ENCODE peak calls at places on chromosomes 12 and 14, in four cellular contexts. G is GM12878, B is K562, N is HepG2. C is an unnamed sample.
A peak's percentile ranks its signal among the peaks of the same experiment; 100 is the strongest.

GRCh38 chr12:96578526-96579125 is 89.2 kb downstream of the CFAP54 start:
- DNase-seq in G (peak; percentile 57), B (peak; percentile 13), N (peak; percentile 48), C (peak; percentile 66)

GRCh38 chr12:39675263-39675662 is 55.7 kb upstream of the ABCD2 start:
- DNase-seq in G (no peak), B (no peak), N (no peak), C (no peak)

GRCh38 chr12:78305808-78306207 is 475.1 kb downstream of the NAV3 start:
- DNase-seq in G (no peak), B (no peak), N (no peak), C (no peak)

GRCh38 chr12:79871621-79872020 is 63.3 kb downstream of the PPP1R12A start:
- DNase-seq in G (no peak), B (no peak), N (no peak), C (no peak)

GRCh38 chr14:91245029-91245428 is 525 bp upstream of the GPR68 start:
- DNase-seq in G (no peak), B (no peak), N (no peak), C (no peak)

GRCh38 chr14:87508333-87508732 is 484.6 kb downstream of the GALC start:
- DNase-seq in G (no peak), B (no peak), N (no peak), C (no peak)

GRCh38 chr14:61563162-61563511 is 132.2 kb upstream of the HIF1A start:
- DNase-seq in G (no peak), B (no peak), N (no peak), C (no peak)

GRCh38 chr14:75273272-75274044 is 5.2 kb upstream of the FOS start:
- DNase-seq in G (no peak), B (no peak), N (no peak), C (no peak)

GRCh38 chr14:71688576-71688975 is 243.7 kb upstream of the RGS6 start:
- DNase-seq in G (no peak), B (no peak), N (peak; percentile 58), C (no peak)

GRCh38 chr12:8698132-8698829 is 490 bp downstream of the RIMKLB start:
- DNase-seq in G (no peak), B (peak; percentile 56), N (no peak), C (peak; percentile 60)

GRCh38 chr12:77751939-77752338 is 78.8 kb upstream of the NAV3 start:
- DNase-seq in G (no peak), B (no peak), N (no peak), C (no peak)

GRCh38 chr12:106767954-106768501 is 6.5 kb upstream of the RIC8B start:
- DNase-seq in G (no peak), B (no peak), N (no peak), C (peak; percentile 62)

GRCh38 chr12:2154050-2154449 is 101.3 kb downstream of the CACNA1C start:
- DNase-seq in G (no peak), B (no peak), N (no peak), C (no peak)

GRCh38 chr12:78887444-78887843 is 22.9 kb downstream of the SYT1 start:
- DNase-seq in G (no peak), B (no peak), N (no peak), C (no peak)

GRCh38 chr12:44847888-44848770 is 28.0 kb downstream of the NELL2 start:
- DNase-seq in G (peak; percentile 40), B (no peak), N (no peak), C (no peak)

GRCh38 chr12:40986031-40986430 is 202.1 kb upstream of the PDZRN4 start:
- DNase-seq in G (no peak), B (no peak), N (no peak), C (no peak)

GRCh38 chr12:43309845-43310405 is 242.1 kb downstream of the ADAMTS20 start:
- DNase-seq in G (no peak), B (no peak), N (no peak), C (no peak)

GRCh38 chr12:108514468-108514972 is 557 bp upstream of the FICD start:
- DNase-seq in G (no peak), B (no peak), N (no peak), C (no peak)

GRCh38 chr14:91997492-91997891 is 42.4 kb downstream of the TRIP11 start:
- DNase-seq in G (no peak), B (peak; percentile 31), N (no peak), C (no peak)

GRCh38 chr14:42469637-42470426 is 863.2 kb downstream of the LRFN5 start:
- DNase-seq in G (peak; percentile 5), B (no peak), N (no peak), C (peak; percentile 61)

GRCh38 chr12:979355-979754 is 11.7 kb upstream of the ERC1 start:
- DNase-seq in G (no peak), B (no peak), N (no peak), C (no peak)

GRCh38 chr12:14994610-14995009 is 21.8 kb downstream of the PDE6H start:
- DNase-seq in G (no peak), B (no peak), N (no peak), C (no peak)

GRCh38 chr12:107014050-107014449 is 27.1 kb upstream of the MTERF2 start:
- DNase-seq in G (no peak), B (peak; percentile 6), N (peak; percentile 40), C (peak; percentile 15)

GRCh38 chr12:50220357-50221061 is 53.3 kb upstream of the CERS5 start:
- DNase-seq in G (peak; percentile 57), B (no peak), N (no peak), C (peak; percentile 42)

GRCh38 chr14:62269204-62269603 is 507.0 kb downstream of the SNAPC1 start:
- DNase-seq in G (no peak), B (no peak), N (no peak), C (no peak)

GRCh38 chr12:32467959-32468863 is 68.9 kb downstream of the FGD4 start:
- DNase-seq in G (no peak), B (no peak), N (no peak), C (no peak)

GRCh38 chr14:33454707-33455106 is 496.2 kb downstream of the EGLN3 start:
- DNase-seq in G (no peak), B (no peak), N (no peak), C (no peak)

GRCh38 chr12:103824845-103825244 is 16.2 kb downstream of the NT5DC3 start:
- DNase-seq in G (no peak), B (no peak), N (no peak), C (no peak)

GRCh38 chr14:87994974-87995373 is 2.0 kb upstream of the GALC start:
- DNase-seq in G (peak; percentile 83), B (no peak), N (peak; percentile 13), C (no peak)

GRCh38 chr12:56599797-56600196 is 30.3 kb downstream of the BAZ2A start:
- DNase-seq in G (no peak), B (no peak), N (no peak), C (no peak)

GRCh38 chr14:59301354-59301753 is 112.9 kb downstream of the DAAM1 start:
- DNase-seq in G (peak; percentile 53), B (no peak), N (peak; percentile 78), C (no peak)

DNA sequence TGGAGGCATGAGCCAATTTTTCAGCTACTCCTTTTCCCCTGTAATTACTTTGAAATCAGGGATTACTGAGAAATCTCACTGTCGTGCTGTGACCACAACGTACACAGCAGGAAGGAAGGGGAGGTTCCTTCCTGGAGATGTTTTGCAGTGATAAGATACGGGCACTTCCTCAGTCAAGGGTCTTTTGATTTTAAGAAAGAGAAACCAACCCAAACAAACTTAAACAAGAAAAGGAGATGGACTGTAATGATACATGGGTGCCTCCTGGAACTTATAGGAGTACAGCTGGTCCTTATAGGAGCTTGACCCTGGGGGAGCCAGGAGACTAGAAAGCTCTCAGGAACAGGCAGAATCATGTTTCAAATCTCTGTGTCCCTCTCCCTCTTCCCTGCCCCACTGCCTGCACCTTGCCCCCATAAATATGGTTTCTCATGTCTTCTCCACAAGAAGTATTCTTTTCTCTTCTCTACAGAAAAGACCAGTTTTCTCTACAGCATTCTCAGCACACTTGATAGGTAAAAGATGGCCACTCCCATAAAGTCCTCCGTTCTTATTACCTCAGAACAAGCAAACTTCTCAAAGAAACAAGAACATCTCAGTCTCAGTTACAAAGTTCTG is 281.1 kb upstream of the AMIGO2 start:
- DNase-seq in G (no peak), B (peak; percentile 17), N (no peak), C (no peak)
- TF ChIP-seq USF2 in G (no peak), B (no peak), N (no peak), C (no peak)

DNA sequence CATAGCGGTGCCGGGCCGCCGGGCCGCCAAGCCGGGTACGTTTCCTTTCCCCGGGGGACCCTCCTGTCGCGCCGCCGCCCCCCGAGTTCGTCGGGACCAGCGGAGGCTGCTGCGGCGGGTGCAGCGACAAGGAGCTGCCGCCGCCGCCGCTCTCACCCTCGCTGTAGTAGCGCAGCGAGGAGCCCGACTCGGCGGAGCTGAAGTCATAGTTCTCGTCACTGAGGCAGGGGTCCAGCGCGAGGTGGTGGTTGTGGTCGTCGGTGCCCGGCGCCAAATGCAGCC is 555 bp downstream of the DDHD1 start:
- DNase-seq in G (no peak), B (peak; percentile 27), N (no peak), C (peak; percentile 35)
- TF ChIP-seq POLR2AphosphoS2 in G (no peak), B (no peak), N (no peak), C (no peak)

DNA sequence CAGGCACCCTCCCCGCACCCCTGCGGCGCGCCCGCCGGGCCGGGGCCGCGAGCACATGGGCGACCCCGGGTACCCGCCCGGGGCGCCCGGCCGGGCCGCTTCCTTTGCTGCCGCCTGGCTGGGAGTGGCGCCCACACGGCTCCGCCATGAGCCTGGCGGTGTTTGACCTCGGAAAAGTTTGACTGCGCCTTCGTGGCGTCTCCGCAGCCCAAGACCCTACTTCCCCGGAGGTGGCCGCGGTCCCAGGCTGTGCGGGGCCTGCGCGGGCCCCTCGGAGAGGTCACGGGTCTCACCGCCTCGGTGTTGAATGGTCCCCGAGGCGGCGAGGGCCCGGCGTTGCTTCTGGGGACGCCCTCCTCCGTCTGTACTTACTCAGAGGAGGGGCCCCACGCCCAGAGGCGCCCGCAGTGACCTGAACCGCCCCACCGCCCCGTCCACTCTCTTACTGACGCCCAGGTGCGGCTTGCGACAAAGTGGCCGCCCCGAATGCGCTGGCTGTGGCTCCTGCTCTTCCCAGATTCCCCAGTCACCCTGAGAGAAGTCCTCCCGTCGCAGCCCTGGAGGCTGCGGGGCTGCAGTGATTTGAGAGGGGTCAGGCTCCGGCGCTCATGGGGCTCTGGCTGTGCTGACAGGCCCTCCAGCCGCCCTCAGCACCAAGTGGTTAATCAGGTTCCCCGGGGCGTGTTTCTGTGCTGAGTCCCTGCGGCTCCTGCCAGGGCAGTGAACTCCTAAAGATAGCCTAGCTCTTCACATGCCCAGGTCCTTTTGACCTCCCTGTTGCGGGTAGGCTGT is 5.8 kb downstream of the KMT5A start:
- DNase-seq in G (no peak), B (peak; percentile 70), N (peak; percentile 45), C (no peak)
- TF ChIP-seq USF2 in G (no peak), B (no peak), N (no peak), C (no peak)

GRCh38 chr12:11718768-11719253 is 69.3 kb downstream of the ETV6 start:
- DNase-seq in G (no peak), B (no peak), N (no peak), C (no peak)

GRCh38 chr12:11714626-11715025 is 65.2 kb downstream of the ETV6 start:
- DNase-seq in G (no peak), B (no peak), N (no peak), C (no peak)

GRCh38 chr12:11718105-11718504 is 68.6 kb downstream of the ETV6 start:
- DNase-seq in G (no peak), B (no peak), N (no peak), C (no peak)

GRCh38 chr12:11717533-11717961 is 68.1 kb downstream of the ETV6 start:
- DNase-seq in G (peak; percentile 75), B (no peak), N (peak; percentile 65), C (no peak)

GRCh38 chr12:11716794-11717532 is 67.5 kb downstream of the ETV6 start:
- DNase-seq in G (no peak), B (no peak), N (no peak), C (no peak)
- TF ChIP-seq POLR2AphosphoS2 in G (no peak), B (no peak), N (no peak), C (no peak)

C was measured in A549.